ENCODE peak calls at places on chromosomes 5 and 9, in eight cellular contexts. P is NCI-H2171 treated with DMSO at 0.1 percent for 48 hours; L is LHCN-M2; K is NCI-H774; B is iris pigment epithelial cell; O is anterior cingulate cortex; A is body of pancreas; H is CD4-positive, alpha-beta T cell. Y is an unnamed sample.

GRCh38 chr9:111992523-111992922 is 95.9 kb downstream of the UGCG start:
- DNase-seq in P (no peak), L (peak), K (no peak), B (peak), O (no peak), A (no peak), H (no peak), Y (no peak)

GRCh38 chr5:103375356-103375755 is 116.8 kb downstream of the MACIR start:
- DNase-seq in P (peak), L (peak), K (no peak), B (peak), O (no peak), A (peak), H (no peak), Y (no peak)

GRCh38 chr9:72675586-72675985 is 154.2 kb downstream of the TMC1 start:
- DNase-seq in P (no peak), L (no peak), K (no peak), B (peak), O (no peak), A (no peak), H (no peak), Y (no peak)

GRCh38 chr9:137320555-137321384 is 18.7 kb upstream of the NRARP start:
- DNase-seq in P (no peak), L (no peak), K (no peak), B (no peak), O (no peak), A (no peak), H (no peak), Y (no peak)

GRCh38 chr5:157345485-157345884 is 79.6 kb downstream of the CYFIP2 start:
- DNase-seq in P (no peak), L (no peak), K (no peak), B (no peak), O (peak), A (no peak), H (no peak), Y (no peak)

GRCh38 chr9:132894857-132895846 is 16.5 kb downstream of the SPACA9 start:
- DNase-seq in P (peak), L (no peak), K (no peak), B (no peak), O (no peak), A (no peak), H (no peak), Y (no peak)

GRCh38 chr5:88436290-88436689 is 167.6 kb upstream of the TMEM161B start:
- DNase-seq in P (no peak), L (no peak), K (no peak), B (no peak), O (no peak), A (no peak), H (no peak), Y (no peak)

GRCh38 chr9:114588150-114588663 is 638 bp downstream of the ATP6V1G1 start:
- DNase-seq in P (no peak), L (peak), K (no peak), B (peak), O (no peak), A (peak), H (no peak), Y (no peak)

GRCh38 chr5:431001-431710 is 11.8 kb upstream of the EXOC3 start:
- DNase-seq in P (peak), L (no peak), K (peak), B (peak), O (no peak), A (peak), H (peak), Y (no peak)

GRCh38 chr5:20307391-20307790 is 319.4 kb upstream of the CDH18 start:
- DNase-seq in P (no peak), L (no peak), K (no peak), B (no peak), O (no peak), A (no peak), H (no peak), Y (no peak)

GRCh38 chr5:332843-333242 is 11.3 kb downstream of the AHRR start:
- DNase-seq in P (no peak), L (no peak), K (no peak), B (no peak), O (no peak), A (no peak), H (no peak), Y (no peak)

GRCh38 chr9:77648458-77649108 is 461 bp upstream of the GNA14 start:
- DNase-seq in P (peak), L (no peak), K (no peak), B (peak), O (peak), A (peak), H (no peak), Y (no peak)

GRCh38 chr9:81687521-81688261 is 1.7 kb downstream of the TLE1 start:
- DNase-seq in P (peak), L (peak), K (no peak), B (peak), O (no peak), A (peak), H (no peak), Y (no peak)

GRCh38 chr9:33750307-33750838 is 45.0 kb upstream of the PRSS3 start:
- DNase-seq in P (no peak), L (no peak), K (no peak), B (peak), O (no peak), A (peak), H (no peak), Y (no peak)